ENCODE peak calls at places on chromosome 14, in five cellular contexts. V, P, R, L and O are unnamed samples.

GRCh38 chr14:21539154-21539940 is 13.2 kb upstream of the SALL2 start:
- DNase-seq in R (no peak), V (no peak), L (no peak), P (no peak), O (no peak)

GRCh38 chr14:96205059-96205993 is 687 bp downstream of the BDKRB2 start:
- DNase-seq in L (no peak), V (no peak), R (no peak), P (no peak), O (no peak)

GRCh38 chr14:33934043-33934750 is 16.7 kb downstream of the EGLN3 start:
- DNase-seq in V (no peak), L (no peak), R (no peak), P (no peak), O (no peak)

GRCh38 chr14:101169267-101169666 is 265.7 kb upstream of the RTL1 start:
- DNase-seq in P (no peak), R (no peak), L (no peak), V (no peak), O (no peak)

GRCh38 chr14:73723411-73723798 is 9.2 kb upstream of the PNMA1 start:
- DNase-seq in V (no peak), L (no peak), P (no peak), R (no peak), O (no peak)

GRCh38 chr14:77098470-77099353 is 654 bp downstream of the CIPC start:
- DNase-seq in V (peak), R (no peak), L (peak), P (peak), O (no peak)

GRCh38 chr14:69543341-69544249 is 31.1 kb downstream of the CCDC177 start:
- DNase-seq in V (peak), R (peak), P (no peak), L (peak), O (no peak)

GRCh38 chr14:22877000-22877501 is 5.5 kb downstream of the LRP10 start:
- DNase-seq in P (no peak), R (no peak), L (no peak), V (no peak), O (no peak)

GRCh38 chr14:65332141-65332871 is 80.2 kb upstream of the FUT8 start:
- DNase-seq in V (no peak), L (no peak), P (no peak), R (no peak), O (no peak)

GRCh38 chr14:36516719-36517241 is 3.3 kb downstream of the NKX2-1 start:
- DNase-seq in R (no peak), P (no peak), V (no peak), L (no peak), O (no peak)

GRCh38 chr14:69149461-69150244 is 3.3 kb downstream of the DCAF5 start:
- DNase-seq in R (no peak), V (no peak), P (no peak), L (no peak), O (no peak)

GRCh38 chr14:92665699-92666110 is 82.7 kb downstream of the LGMN start:
- DNase-seq in R (no peak), P (no peak), L (no peak), V (no peak), O (no peak)

GRCh38 chr14:87000071-87000470 is 992.9 kb downstream of the GALC start:
- DNase-seq in P (no peak), R (no peak), V (no peak), L (no peak), O (no peak)